ENCODE peak calls at places on chromosomes 7 and 10, in six cellular contexts. E is HepG2, K is A549, F is upper lobe of left lung, Q is K562, P is GM12878. A is an unnamed sample.

GRCh38 chr7:148856035-148856881 is 27.8 kb downstream of the EZH2 start:
- ATAC-seq in E (peak), K (peak), F (no peak), Q (peak), P (peak), A (no peak)

GRCh38 chr7:32033006-32033405 is 37.2 kb downstream of the PDE1C start:
- ATAC-seq in E (no peak), K (no peak), F (no peak), Q (no peak), P (no peak), A (no peak)

GRCh38 chr10:101778781-101779543 is 3.0 kb upstream of the FGF8 start:
- ATAC-seq in E (peak), K (no peak), F (no peak), Q (peak), P (peak), A (no peak)

GRCh38 chr7:11404355-11404754 is 427.6 kb downstream of the THSD7A start:
- ATAC-seq in E (no peak), K (no peak), F (no peak), Q (no peak), P (no peak), A (no peak)

GRCh38 chr7:148793590-148793989 is 90.5 kb downstream of the EZH2 start:
- ATAC-seq in E (no peak), K (no peak), F (no peak), Q (peak), P (no peak), A (no peak)

GRCh38 chr7:69754476-69754875 is 156.2 kb downstream of the AUTS2 start:
- ATAC-seq in E (no peak), K (no peak), F (no peak), Q (no peak), P (no peak), A (no peak)

GRCh38 chr7:156001496-156002260 is 189.4 kb upstream of the SHH start:
- ATAC-seq in E (no peak), K (no peak), F (no peak), Q (no peak), P (no peak), A (no peak)

GRCh38 chr10:61732635-61733278 is 70.0 kb downstream of the CABCOCO1 start:
- ATAC-seq in E (no peak), K (no peak), F (no peak), Q (no peak), P (no peak), A (no peak)

GRCh38 chr10:15461353-15462108 is 90.4 kb upstream of the FAM171A1 start:
- ATAC-seq in E (peak), K (peak), F (peak), Q (peak), P (no peak), A (peak)

GRCh38 chr7:76423666-76424412 is 911 bp upstream of the ZP3 start:
- ATAC-seq in E (peak), K (peak), F (peak), Q (no peak), P (no peak), A (no peak)

GRCh38 chr10:62018141-62018911 is 116.8 kb downstream of the ARID5B start:
- ATAC-seq in E (no peak), K (no peak), F (no peak), Q (no peak), P (no peak), A (no peak)

GRCh38 chr10:60549686-60550085 is 160.0 kb upstream of the ANK3 start:
- ATAC-seq in E (peak), K (no peak), F (no peak), Q (peak), P (peak), A (no peak)

GRCh38 chr10:100209303-100209702 is 20.1 kb downstream of the CHUK start:
- ATAC-seq in E (no peak), K (no peak), F (no peak), Q (no peak), P (no peak), A (no peak)

GRCh38 chr7:107917770-107918651 is 27.0 kb downstream of the DLD start:
- ATAC-seq in E (no peak), K (peak), F (no peak), Q (no peak), P (peak), A (no peak)

GRCh38 chr10:76397210-76397881 is 965.9 kb downstream of the LRMDA start:
- ATAC-seq in E (no peak), K (no peak), F (no peak), Q (no peak), P (no peak), A (peak)

GRCh38 chr7:621572-622285 is 102.1 kb upstream of the PDGFA start:
- ATAC-seq in E (no peak), K (no peak), F (no peak), Q (no peak), P (no peak), A (no peak)

GRCh38 chr10:49572594-49573114 is 33.7 kb upstream of the ERCC6 start:
- ATAC-seq in E (peak), K (no peak), F (no peak), Q (peak), P (no peak), A (no peak)

GRCh38 chr7:5383314-5384098 is 40.1 kb downstream of the TNRC18 start:
- ATAC-seq in E (no peak), K (no peak), F (no peak), Q (no peak), P (no peak), A (no peak)

GRCh38 chr7:5380350-5381210 is 43.1 kb downstream of the TNRC18 start:
- ATAC-seq in E (no peak), K (no peak), F (no peak), Q (no peak), P (no peak), A (no peak)

GRCh38 chr7:5381211-5381772 is 42.3 kb downstream of the TNRC18 start:
- ATAC-seq in E (no peak), K (no peak), F (no peak), Q (peak), P (no peak), A (no peak)

GRCh38 chr7:5384618-5385017 is 39.0 kb downstream of the TNRC18 start:
- ATAC-seq in E (no peak), K (no peak), F (no peak), Q (no peak), P (no peak), A (no peak)

GRCh38 chr7:5382281-5383041 is 41.2 kb downstream of the TNRC18 start:
- ATAC-seq in E (no peak), K (no peak), F (peak), Q (peak), P (peak), A (peak)
- TF ChIP-seq EP300 in E (no peak), K (no peak), F (no peak), Q (no peak), P (no peak), A (no peak)

GRCh38 chr7:73870041-73870492 is 9.1 kb downstream of the TMEM270 start:
- ATAC-seq in E (peak), K (no peak), F (no peak), Q (peak), P (peak), A (no peak)
- H3K27ac ChIP-seq in E (no peak), K (no peak), F (peak), Q (no peak), P (no peak), A (peak)

GRCh38 chr10:3782456-3783312 is 2.3 kb downstream of the KLF6 start:
- ATAC-seq in E (peak), K (no peak), F (peak), Q (peak), P (peak), A (peak)
- TF ChIP-seq EP300 in E (no peak), K (no peak), F (no peak), Q (peak), P (no peak), A (no peak)

GRCh38 chr7:30912454-30912985 is 867 bp downstream of the AQP1 start:
- ATAC-seq in E (no peak), K (no peak), F (no peak), Q (no peak), P (no peak), A (no peak)
- H3K27ac ChIP-seq in E (no peak), K (no peak), F (peak), Q (no peak), P (no peak), A (peak)

GRCh38 chr7:130890176-130891020 is 156.4 kb upstream of the KLF14 start:
- ATAC-seq in E (no peak), K (no peak), F (peak), Q (no peak), P (no peak), A (peak)
- TF ChIP-seq EP300 in E (no peak), K (no peak), F (peak), Q (no peak), P (no peak), A (no peak)

DNA sequence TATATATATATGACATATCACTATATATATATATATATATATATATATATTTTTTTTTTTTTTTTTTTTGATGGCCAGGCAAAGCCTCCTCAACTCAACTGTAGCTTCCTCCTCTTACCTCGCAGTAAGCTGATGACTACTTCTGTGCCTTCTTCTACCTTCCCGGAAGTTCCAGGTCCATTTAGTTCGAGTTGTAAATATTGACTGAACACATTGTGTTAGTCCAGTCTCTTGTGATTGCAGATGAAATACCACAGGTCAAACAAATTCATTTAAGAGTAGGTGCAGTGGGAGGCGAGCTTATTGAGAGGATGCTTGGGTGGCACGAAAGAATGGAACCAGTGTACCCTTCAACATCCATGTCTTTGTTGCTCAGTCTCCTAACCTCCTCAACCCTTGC is 144.6 kb downstream of the ST7 start:
- ATAC-seq in E (peak), K (no peak), F (no peak), Q (no peak), P (no peak), A (no peak)
- H3K27ac ChIP-seq in E (no peak), K (no peak), F (no peak), Q (no peak), P (no peak), A (no peak)

GRCh38 chr10:73850205-73850604 is 24.1 kb downstream of the CAMK2G start:
- ATAC-seq in E (no peak), K (no peak), F (no peak), Q (no peak), P (no peak), A (peak)

GRCh38 chr10:73848821-73849489 is 25.4 kb downstream of the CAMK2G start:
- ATAC-seq in E (peak), K (peak), F (peak), Q (peak), P (peak), A (peak)

GRCh38 chr10:73854310-73854709 is 20.0 kb downstream of the CAMK2G start:
- ATAC-seq in E (peak), K (no peak), F (no peak), Q (no peak), P (no peak), A (no peak)

GRCh38 chr10:73853196-73853595 is 21.2 kb downstream of the CAMK2G start:
- ATAC-seq in E (no peak), K (no peak), F (no peak), Q (no peak), P (no peak), A (no peak)

GRCh38 chr10:73850863-73851461 is 23.4 kb downstream of the CAMK2G start:
- ATAC-seq in E (no peak), K (no peak), F (peak), Q (no peak), P (no peak), A (peak)
- TF ChIP-seq EP300 in E (no peak), K (no peak), F (no peak), Q (no peak), P (no peak), A (no peak)

DNA sequence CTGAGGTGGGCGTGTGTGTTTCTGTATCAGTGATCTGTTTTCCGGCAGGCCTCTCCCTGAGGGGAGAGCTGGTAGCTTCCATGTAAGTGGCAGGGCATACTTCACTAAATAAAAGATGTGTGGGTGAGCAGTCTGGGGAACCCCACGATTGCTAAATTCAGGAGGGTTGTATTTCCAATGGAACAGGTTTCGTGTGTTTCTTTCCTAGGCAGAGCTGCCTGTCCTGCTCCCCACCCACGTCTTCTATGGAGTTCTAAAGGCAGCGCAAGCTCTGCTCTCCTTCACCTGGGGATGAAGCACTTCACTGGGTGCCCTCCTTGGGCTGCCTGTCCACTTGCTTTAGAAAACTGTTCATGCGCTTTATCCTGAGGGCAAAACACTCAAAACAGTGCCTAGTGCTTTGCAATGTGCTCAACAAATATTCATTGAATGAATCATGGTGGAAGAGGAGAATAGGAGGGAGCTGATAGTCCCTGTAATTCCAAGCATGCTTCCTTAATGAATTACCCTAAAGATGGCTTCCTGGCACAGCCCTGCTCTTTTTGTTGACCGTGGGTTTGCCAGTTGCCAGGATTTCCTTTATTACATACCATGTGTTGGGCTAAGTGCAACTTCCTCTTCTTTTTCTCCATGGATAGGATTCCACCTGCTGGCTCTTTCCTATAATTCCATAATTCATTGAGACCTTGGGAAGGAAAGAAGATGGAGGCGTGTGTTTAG is 50.6 kb upstream of the SRPK2 start:
- ATAC-seq in E (peak), K (peak), F (peak), Q (peak), P (no peak), A (peak)
- H3K27ac ChIP-seq in E (no peak), K (no peak), F (no peak), Q (peak), P (no peak), A (no peak)

GRCh38 chr10:93271347-93271746 is 197.7 kb downstream of the CYP26A1 start:
- ATAC-seq in E (no peak), K (no peak), F (no peak), Q (no peak), P (no peak), A (no peak)

GRCh38 chr10:93267521-93267920 is 193.8 kb downstream of the CYP26A1 start:
- ATAC-seq in E (no peak), K (no peak), F (no peak), Q (no peak), P (peak), A (no peak)

GRCh38 chr10:93268021-93268420 is 194.3 kb downstream of the CYP26A1 start:
- ATAC-seq in E (no peak), K (no peak), F (no peak), Q (no peak), P (peak), A (no peak)

GRCh38 chr10:93266858-93267257 is 193.2 kb downstream of the CYP26A1 start:
- ATAC-seq in E (no peak), K (no peak), F (no peak), Q (no peak), P (peak), A (no peak)

DNA sequence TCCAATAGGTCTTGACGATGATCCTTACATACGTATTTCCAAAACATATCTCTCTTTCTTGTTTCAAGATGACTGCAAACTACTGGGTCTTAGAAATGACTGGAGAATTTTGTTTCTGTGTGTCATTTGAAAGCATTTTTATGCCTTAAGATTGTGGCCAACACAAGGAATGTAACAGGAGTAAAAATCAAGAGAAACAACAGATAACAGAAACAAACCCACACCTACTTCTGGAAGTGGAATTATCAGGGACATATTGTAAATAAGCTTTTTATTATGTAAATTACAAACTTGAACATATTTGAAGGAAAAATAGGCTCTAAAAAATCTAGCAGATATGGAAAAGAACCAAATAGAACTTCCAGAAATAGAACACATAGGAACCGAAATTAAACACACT is 195.6 kb downstream of the CYP26A1 start:
- ATAC-seq in E (no peak), K (no peak), F (no peak), Q (no peak), P (no peak), A (no peak)
- TF ChIP-seq EP300 in E (no peak), K (no peak), F (no peak), Q (no peak), P (no peak), A (no peak)

A was measured in gastroesophageal sphincter.